ENCODE peak calls at places on chromosomes 1 and 21, in seven cellular contexts. M is activated CD4-positive, alpha-beta T cell treated with anti-CD3 and anti-CD28 coated beads, Interleukin-2, amount 10 ng/mL, durations not matched to agents 7 days and 5 days; G is GM13976; N is mucosa of gallbladder; Z is stimulated activated CD8-positive, alpha-beta memory T cell treated with anti-CD3 and anti-CD28 coated beads, Interleukin-15, amount 100 ng/mL, for 4 hours; T is stomach; W is midbrain. I is an unnamed sample.

GRCh38 chr1:50976111-50976889 is 6.3 kb downstream of the CDKN2C start:
- DNase-seq in G (no peak), N (no peak), M (no peak), Z (no peak), W (no peak), T (no peak), I (no peak)

GRCh38 chr1:209759829-209760359 is 4.0 kb downstream of the TRAF3IP3 start:
- DNase-seq in Z (no peak), T (no peak), N (no peak), M (no peak), G (no peak), W (no peak), I (no peak)

GRCh38 chr1:176444286-176444685 is 18.7 kb upstream of the PAPPA2 start:
- DNase-seq in N (no peak), T (no peak), Z (no peak), M (no peak), G (no peak), W (no peak), I (no peak)

GRCh38 chr1:3577300-3577699 is 34.0 kb downstream of the MEGF6 start:
- DNase-seq in Z (no peak), N (peak), M (no peak), W (peak), T (no peak), G (no peak), I (no peak)

GRCh38 chr1:154492115-154492514 is 9.9 kb upstream of the TDRD10 start:
- DNase-seq in M (no peak), T (no peak), G (no peak), Z (no peak), W (no peak), N (no peak), I (no peak)

GRCh38 chr1:84344286-84344685 is 42.8 kb downstream of the SAMD13 start:
- DNase-seq in G (no peak), T (no peak), M (no peak), W (no peak), N (no peak), Z (no peak), I (no peak)

GRCh38 chr1:26417111-26417510 is 6.5 kb downstream of the LIN28A start:
- DNase-seq in Z (peak), G (peak), M (peak), W (peak), T (peak), N (peak), I (no peak)

GRCh38 chr1:163799190-163799805 is 477.5 kb downstream of the NUF2 start:
- DNase-seq in N (no peak), M (no peak), Z (no peak), G (no peak), W (no peak), T (no peak), I (no peak)

GRCh38 chr1:19559641-19560040 is 74.3 kb upstream of the CAPZB start:
- DNase-seq in Z (no peak), N (no peak), G (peak), T (no peak), W (no peak), M (no peak), I (no peak)

GRCh38 chr1:183416850-183417690 is 1.1 kb downstream of the NMNAT2 start:
- DNase-seq in G (peak), M (peak), T (peak), W (peak), N (peak), Z (no peak), I (no peak)

GRCh38 chr1:154765970-154766369 is 104.1 kb downstream of the KCNN3 start:
- DNase-seq in G (no peak), Z (no peak), T (peak), W (no peak), N (no peak), M (no peak), I (no peak)

GRCh38 chr1:66564250-66564649 is 30.3 kb downstream of the SGIP1 start:
- DNase-seq in G (no peak), Z (no peak), M (no peak), T (no peak), N (no peak), W (no peak), I (no peak)

GRCh38 chr1:30875916-30876315 is 32.6 kb downstream of the SDC3 start:
- DNase-seq in Z (no peak), G (no peak), T (no peak), M (no peak), W (no peak), N (no peak), I (no peak)

GRCh38 chr1:40696294-40696693 is 4.8 kb downstream of the NFYC start:
- DNase-seq in Z (no peak), M (no peak), G (no peak), N (no peak), T (no peak), W (no peak), I (no peak)

GRCh38 chr1:59738591-59739015 is 76.1 kb upstream of the HOOK1 start:
- DNase-seq in G (no peak), Z (no peak), W (no peak), M (no peak), T (no peak), N (no peak), I (no peak)

GRCh38 chr1:166489670-166490436 is 323.1 kb upstream of the FAM78B start:
- DNase-seq in W (no peak), M (peak), N (peak), T (no peak), G (peak), Z (peak), I (peak)

GRCh38 chr1:226157761-226158316 is 28.7 kb downstream of the ACBD3 start:
- DNase-seq in N (no peak), Z (no peak), T (no peak), G (no peak), M (no peak), W (no peak), I (no peak)

GRCh38 chr1:164591858-164592257 is 32.9 kb downstream of the PBX1 start:
- DNase-seq in T (no peak), G (no peak), Z (no peak), W (no peak), M (no peak), N (no peak), I (no peak)

GRCh38 chr1:31181515-31182343 is 58.0 kb downstream of the NKAIN1 start:
- DNase-seq in G (peak), T (peak), M (peak), N (peak), Z (no peak), W (peak), I (no peak)

GRCh38 chr1:207815913-207816312 is 64.1 kb downstream of the CD46 start:
- DNase-seq in M (no peak), W (no peak), Z (no peak), G (no peak), N (no peak), T (no peak), I (no peak)

GRCh38 chr1:58065520-58065919 is 481.0 kb downstream of the OMA1 start:
- DNase-seq in W (no peak), G (peak), T (no peak), M (no peak), Z (no peak), N (no peak), I (no peak)

GRCh38 chr1:167676916-167677848 is 44.6 kb upstream of the MPZL1 start:
- DNase-seq in N (no peak), W (no peak), G (no peak), T (no peak), M (no peak), Z (no peak), I (no peak)

GRCh38 chr21:44297525-44298290 is 2.1 kb upstream of the PFKL start:
- DNase-seq in N (peak), W (peak), T (peak), M (peak), G (peak), Z (no peak), I (no peak)

GRCh38 chr1:40627987-40628902 is 37.2 kb downstream of the RIMS3 start:
- DNase-seq in Z (no peak), M (peak), N (no peak), G (peak), T (no peak), W (no peak), I (no peak)

GRCh38 chr1:59361766-59362165 is 64.9 kb downstream of the FGGY start:
- DNase-seq in W (no peak), T (no peak), G (no peak), N (no peak), Z (no peak), M (no peak), I (no peak)